ENCODE peak calls at places on chromosomes 6 and 20, in five cellular contexts. One of them, this sample, is unnamed.

GRCh38 chr6:80618953-80619352 is 512.5 kb downstream of the BCKDHB start:
- DNase-seq in mesothelial cell of epicardium: no peak
- DNase-seq in MM.1S: no peak
- DNase-seq in fibroblast of villous mesenchyme: no peak
- DNase-seq in GM12864: no peak
- DNase-seq in this sample: no peak

GRCh38 chr20:5691918-5692618 is 58.1 kb upstream of the SHLD1 start:
- DNase-seq in mesothelial cell of epicardium: no peak
- DNase-seq in MM.1S: peak
- DNase-seq in fibroblast of villous mesenchyme: no peak
- DNase-seq in GM12864: peak
- DNase-seq in this sample: peak

GRCh38 chr6:113971786-113972185 is 838 bp upstream of the HDAC2 start:
- DNase-seq in mesothelial cell of epicardium: no peak
- DNase-seq in MM.1S: no peak
- DNase-seq in fibroblast of villous mesenchyme: no peak
- DNase-seq in GM12864: no peak
- DNase-seq in this sample: no peak

GRCh38 chr6:147641511-147641910 is 133.0 kb downstream of the SAMD5 start:
- DNase-seq in mesothelial cell of epicardium: no peak
- DNase-seq in MM.1S: no peak
- DNase-seq in fibroblast of villous mesenchyme: no peak
- DNase-seq in GM12864: no peak
- DNase-seq in this sample: no peak

GRCh38 chr6:32973144-32973854 is 4.9 kb downstream of the BRD2 start:
- DNase-seq in mesothelial cell of epicardium: no peak
- DNase-seq in MM.1S: peak
- DNase-seq in fibroblast of villous mesenchyme: peak
- DNase-seq in GM12864: no peak
- DNase-seq in this sample: no peak

GRCh38 chr6:18674346-18674745 is 287.2 kb downstream of the RNF144B start:
- DNase-seq in mesothelial cell of epicardium: no peak
- DNase-seq in MM.1S: no peak
- DNase-seq in fibroblast of villous mesenchyme: no peak
- DNase-seq in GM12864: no peak
- DNase-seq in this sample: no peak

GRCh38 chr6:156336096-156336495 is 441.1 kb upstream of the ARID1B start:
- DNase-seq in mesothelial cell of epicardium: no peak
- DNase-seq in MM.1S: no peak
- DNase-seq in fibroblast of villous mesenchyme: no peak
- DNase-seq in GM12864: no peak
- DNase-seq in this sample: no peak

GRCh38 chr6:33620584-33621395 is at the start of gene ITPR3:
- DNase-seq in mesothelial cell of epicardium: no peak
- DNase-seq in MM.1S: peak
- DNase-seq in fibroblast of villous mesenchyme: peak
- DNase-seq in GM12864: no peak
- DNase-seq in this sample: peak

GRCh38 chr6:112457891-112458290 is 110.8 kb downstream of the RFPL4B start:
- DNase-seq in mesothelial cell of epicardium: no peak
- DNase-seq in MM.1S: no peak
- DNase-seq in fibroblast of villous mesenchyme: no peak
- DNase-seq in GM12864: no peak
- DNase-seq in this sample: no peak

GRCh38 chr6:125363360-125364121 is 61.8 kb upstream of the HDDC2 start:
- DNase-seq in mesothelial cell of epicardium: peak
- DNase-seq in MM.1S: no peak
- DNase-seq in fibroblast of villous mesenchyme: peak
- DNase-seq in GM12864: no peak
- DNase-seq in this sample: peak

GRCh38 chr6:124009372-124009765 is 205.7 kb downstream of the NKAIN2 start:
- DNase-seq in mesothelial cell of epicardium: no peak
- DNase-seq in MM.1S: no peak
- DNase-seq in fibroblast of villous mesenchyme: no peak
- DNase-seq in GM12864: no peak
- DNase-seq in this sample: no peak

GRCh38 chr6:44624226-44624625 is 236.7 kb downstream of the CDC5L start:
- DNase-seq in mesothelial cell of epicardium: no peak
- DNase-seq in MM.1S: no peak
- DNase-seq in fibroblast of villous mesenchyme: no peak
- DNase-seq in GM12864: no peak
- DNase-seq in this sample: no peak

GRCh38 chr6:18349350-18349749 is 37.8 kb upstream of the RNF144B start:
- DNase-seq in mesothelial cell of epicardium: no peak
- DNase-seq in MM.1S: no peak
- DNase-seq in fibroblast of villous mesenchyme: no peak
- DNase-seq in GM12864: no peak
- DNase-seq in this sample: no peak

DNA sequence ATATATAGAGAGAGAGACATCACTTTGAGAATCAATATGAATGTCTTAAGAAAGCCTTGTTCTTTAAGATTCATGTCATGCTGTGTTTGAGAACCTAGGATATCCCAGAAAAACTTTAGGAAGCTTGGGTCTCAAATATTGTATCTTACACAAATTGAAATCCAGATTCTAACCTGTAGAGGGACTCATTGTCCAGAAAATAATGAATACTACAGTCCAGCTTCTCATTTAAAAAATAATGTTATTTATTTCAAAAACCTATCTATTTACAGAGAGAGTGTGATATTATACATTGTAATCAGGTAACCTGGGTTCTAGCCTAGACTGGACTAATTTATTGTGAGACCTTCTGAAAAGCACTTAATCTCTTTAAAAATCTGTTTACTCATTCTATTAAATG is 4.2 kb downstream of the RFX6 start:
- DNase-seq in mesothelial cell of epicardium: no peak
- DNase-seq in MM.1S: no peak
- DNase-seq in fibroblast of villous mesenchyme: peak
- DNase-seq in GM12864: no peak
- DNase-seq in this sample: no peak
- TF ChIP-seq CTCF in mesothelial cell of epicardium: peak
- TF ChIP-seq CTCF in MM.1S: no peak
- TF ChIP-seq CTCF in fibroblast of villous mesenchyme: peak
- TF ChIP-seq CTCF in GM12864: no peak
- TF ChIP-seq CTCF in this sample: no peak

GRCh38 chr20:38255389-38255788 is 5.1 kb downstream of the KIAA1755 start:
- DNase-seq in mesothelial cell of epicardium: no peak
- DNase-seq in MM.1S: no peak
- DNase-seq in fibroblast of villous mesenchyme: no peak
- DNase-seq in GM12864: no peak
- DNase-seq in this sample: no peak
- TF ChIP-seq CTCF in mesothelial cell of epicardium: no peak
- TF ChIP-seq CTCF in MM.1S: no peak
- TF ChIP-seq CTCF in fibroblast of villous mesenchyme: no peak
- TF ChIP-seq CTCF in GM12864: no peak
- TF ChIP-seq CTCF in this sample: no peak

DNA sequence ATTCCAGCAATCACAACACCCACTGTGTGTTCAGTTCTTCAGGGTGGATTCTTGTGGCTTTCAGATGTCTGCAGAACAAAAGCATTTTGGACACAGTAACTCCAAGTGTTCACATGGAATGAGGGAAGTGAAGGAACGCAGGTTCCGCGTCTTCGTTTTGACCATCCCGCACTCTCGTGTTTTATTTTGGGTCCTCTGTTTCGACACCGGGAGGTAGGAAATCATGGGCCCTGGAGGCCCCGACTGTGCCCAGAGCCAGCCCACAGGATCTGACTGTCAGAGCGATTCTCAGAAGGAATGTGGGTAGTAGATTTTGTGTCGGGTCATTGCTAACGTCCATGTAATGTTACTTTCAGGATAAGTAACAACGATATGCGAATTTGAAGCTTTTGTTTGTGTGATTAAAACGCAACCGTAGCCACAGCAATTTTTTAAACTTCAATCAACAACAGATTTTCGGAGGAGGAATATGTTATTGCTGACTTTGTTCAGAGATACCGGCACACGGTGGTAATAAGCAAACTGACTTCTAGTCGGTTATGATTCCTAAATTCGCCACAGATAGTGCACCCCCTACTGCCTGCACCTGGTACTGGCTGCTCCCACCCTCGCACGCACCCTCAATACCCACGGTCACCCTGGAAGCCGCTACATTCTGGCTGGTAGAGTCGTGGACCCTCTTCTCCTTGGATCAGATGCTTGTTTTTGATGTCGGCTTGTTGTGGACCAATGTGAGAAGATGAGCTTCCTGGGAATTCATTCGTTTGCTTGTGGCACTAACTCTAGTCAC is 10.5 kb downstream of the NPEPL1 start:
- DNase-seq in mesothelial cell of epicardium: no peak
- DNase-seq in MM.1S: no peak
- DNase-seq in fibroblast of villous mesenchyme: no peak
- DNase-seq in GM12864: no peak
- DNase-seq in this sample: no peak
- TF ChIP-seq CTCF in mesothelial cell of epicardium: no peak
- TF ChIP-seq CTCF in MM.1S: peak
- TF ChIP-seq CTCF in fibroblast of villous mesenchyme: peak
- TF ChIP-seq CTCF in GM12864: peak
- TF ChIP-seq CTCF in this sample: no peak

DNA sequence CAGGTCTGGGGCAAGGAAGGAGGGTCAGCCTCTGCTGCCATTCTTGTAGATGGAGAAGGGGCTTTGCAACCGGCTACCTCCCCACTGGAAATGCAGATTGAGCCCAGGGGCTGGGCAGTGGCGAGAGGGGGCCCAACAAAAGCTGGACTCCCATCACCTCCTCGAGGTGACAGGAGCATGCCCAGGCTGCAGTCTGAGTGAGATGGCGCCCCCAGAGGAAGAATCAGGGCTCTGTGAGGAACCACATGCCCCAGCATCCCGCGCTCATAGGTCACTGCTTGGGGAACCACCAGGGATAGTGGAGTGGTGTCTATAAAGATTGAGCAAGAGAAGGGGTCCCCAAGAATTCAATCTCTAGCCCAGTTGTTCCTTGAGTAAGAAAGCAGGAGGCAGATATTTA is 31.6 kb upstream of the NEDD9 start:
- DNase-seq in mesothelial cell of epicardium: no peak
- DNase-seq in MM.1S: no peak
- DNase-seq in fibroblast of villous mesenchyme: no peak
- DNase-seq in GM12864: no peak
- DNase-seq in this sample: no peak
- TF ChIP-seq CTCF in mesothelial cell of epicardium: no peak
- TF ChIP-seq CTCF in MM.1S: no peak
- TF ChIP-seq CTCF in fibroblast of villous mesenchyme: no peak
- TF ChIP-seq CTCF in GM12864: no peak
- TF ChIP-seq CTCF in this sample: no peak

GRCh38 chr6:158807515-158808441 is 11.4 kb downstream of the EZR start:
- DNase-seq in mesothelial cell of epicardium: no peak
- DNase-seq in MM.1S: no peak
- DNase-seq in fibroblast of villous mesenchyme: no peak
- DNase-seq in GM12864: no peak
- DNase-seq in this sample: no peak
- TF ChIP-seq CTCF in mesothelial cell of epicardium: no peak
- TF ChIP-seq CTCF in MM.1S: no peak
- TF ChIP-seq CTCF in fibroblast of villous mesenchyme: no peak
- TF ChIP-seq CTCF in GM12864: no peak
- TF ChIP-seq CTCF in this sample: no peak

GRCh38 chr6:155152211-155153076 is 111.4 kb upstream of the CLDN20 start:
- DNase-seq in mesothelial cell of epicardium: no peak
- DNase-seq in MM.1S: no peak
- DNase-seq in fibroblast of villous mesenchyme: no peak
- DNase-seq in GM12864: no peak
- DNase-seq in this sample: no peak
- TF ChIP-seq CTCF in mesothelial cell of epicardium: no peak
- TF ChIP-seq CTCF in MM.1S: no peak
- TF ChIP-seq CTCF in fibroblast of villous mesenchyme: peak
- TF ChIP-seq CTCF in GM12864: peak
- TF ChIP-seq CTCF in this sample: no peak

DNA sequence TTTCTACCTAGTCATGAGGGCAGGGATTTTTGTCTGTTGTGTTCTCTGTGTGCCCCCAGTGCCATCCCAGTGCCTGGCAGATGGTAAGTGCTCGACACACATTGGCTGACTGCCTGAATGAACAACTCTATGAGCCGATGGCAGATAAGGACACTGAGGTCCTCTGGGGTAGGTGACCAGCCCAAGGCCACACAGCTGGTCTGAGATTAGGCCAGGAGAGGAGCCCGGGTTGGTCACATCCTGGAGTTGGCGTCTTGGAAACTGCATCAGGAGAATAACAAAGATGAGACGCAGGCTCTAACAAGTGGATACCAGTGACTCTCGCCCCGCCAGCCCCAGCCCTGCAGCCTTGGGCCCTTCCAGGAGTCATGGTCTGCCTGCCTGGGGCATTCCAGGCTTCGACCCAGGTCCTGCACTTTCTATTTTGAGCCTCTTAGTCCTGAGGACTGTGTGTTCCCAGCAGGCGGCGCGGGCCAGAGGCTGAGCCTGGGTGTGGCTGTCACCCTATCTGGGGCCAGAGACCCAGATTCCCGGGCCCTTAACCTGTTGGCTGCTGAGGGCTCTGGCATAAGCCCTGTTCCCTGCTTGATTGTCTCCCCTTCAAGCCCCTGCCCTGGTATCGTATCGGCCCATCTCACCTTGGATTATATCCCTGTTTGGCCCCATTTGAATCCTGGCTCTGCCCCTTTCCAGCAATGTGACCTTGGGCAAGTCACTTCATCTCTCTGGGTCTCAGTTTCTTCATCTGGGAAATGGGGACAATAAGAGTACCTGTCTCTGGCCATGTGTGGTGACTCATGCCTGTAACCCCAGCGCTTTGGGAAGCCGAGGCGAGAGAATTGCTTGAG is 88.3 kb downstream of the CEBPB start:
- DNase-seq in mesothelial cell of epicardium: no peak
- DNase-seq in MM.1S: no peak
- DNase-seq in fibroblast of villous mesenchyme: peak
- DNase-seq in GM12864: no peak
- DNase-seq in this sample: no peak
- TF ChIP-seq CTCF in mesothelial cell of epicardium: no peak
- TF ChIP-seq CTCF in MM.1S: no peak
- TF ChIP-seq CTCF in fibroblast of villous mesenchyme: peak
- TF ChIP-seq CTCF in GM12864: no peak
- TF ChIP-seq CTCF in this sample: no peak

GRCh38 chr6:157711060-157711459 is 112.0 kb upstream of the SNX9 start:
- DNase-seq in mesothelial cell of epicardium: no peak
- DNase-seq in MM.1S: no peak
- DNase-seq in fibroblast of villous mesenchyme: no peak
- DNase-seq in GM12864: no peak
- DNase-seq in this sample: no peak

GRCh38 chr6:157712585-157713295 is 110.3 kb upstream of the SNX9 start:
- DNase-seq in mesothelial cell of epicardium: no peak
- DNase-seq in MM.1S: no peak
- DNase-seq in fibroblast of villous mesenchyme: no peak
- DNase-seq in GM12864: no peak
- DNase-seq in this sample: no peak

GRCh38 chr6:157708933-157709332 is 114.1 kb upstream of the SNX9 start:
- DNase-seq in mesothelial cell of epicardium: no peak
- DNase-seq in MM.1S: peak
- DNase-seq in fibroblast of villous mesenchyme: no peak
- DNase-seq in GM12864: no peak
- DNase-seq in this sample: no peak

GRCh38 chr6:157709514-157709913 is 113.5 kb upstream of the SNX9 start:
- DNase-seq in mesothelial cell of epicardium: no peak
- DNase-seq in MM.1S: no peak
- DNase-seq in fibroblast of villous mesenchyme: no peak
- DNase-seq in GM12864: no peak
- DNase-seq in this sample: no peak

GRCh38 chr6:157710604-157711003 is 112.4 kb upstream of the SNX9 start:
- DNase-seq in mesothelial cell of epicardium: no peak
- DNase-seq in MM.1S: no peak
- DNase-seq in fibroblast of villous mesenchyme: peak
- DNase-seq in GM12864: no peak
- DNase-seq in this sample: no peak
- TF ChIP-seq CTCF in mesothelial cell of epicardium: no peak
- TF ChIP-seq CTCF in MM.1S: no peak
- TF ChIP-seq CTCF in fibroblast of villous mesenchyme: no peak
- TF ChIP-seq CTCF in GM12864: no peak
- TF ChIP-seq CTCF in this sample: no peak

This sample was measured in GM13976.